ENCODE peak calls at places on chromosome 10, in eight cellular contexts. C is activated effector memory CD4-positive, alpha-beta T cell treated with anti-CD3 and anti-CD28 coated beads, Interleukin-2, amount 50 U/mL, for 16 hours; V is GOT3; S is IMR-90; M is activated CD4-positive, alpha-beta T cell treated with anti-CD3 and anti-CD28 coated beads for 48 hours; F is erythroblast; B is GM23338; H is activated T-helper 1 cell treated with anti-CD3 and anti-CD28 coated beads, Interleukin-2, amount 50 U/mL, for 16 hours. G is an unnamed sample.

GRCh38 chr10:124722812-124723783 is 21.1 kb downstream of the FAM53B start:
- DNase-seq in C (peak), V (no peak), S (no peak), M (peak), F (peak), B (no peak), H (no peak), G (peak)

GRCh38 chr10:91856637-91857036 is 52.6 kb downstream of the FGFBP3 start:
- DNase-seq in C (no peak), V (no peak), S (no peak), M (no peak), F (no peak), B (peak), H (no peak), G (no peak)

GRCh38 chr10:5540886-5541285 is 16.1 kb downstream of the CALML3 start:
- DNase-seq in C (peak), V (no peak), S (no peak), M (no peak), F (no peak), B (no peak), H (no peak), G (peak)

GRCh38 chr10:62018141-62018911 is 116.8 kb downstream of the ARID5B start:
- DNase-seq in C (no peak), V (no peak), S (no peak), M (no peak), F (no peak), B (no peak), H (no peak), G (no peak)

GRCh38 chr10:125102821-125103220 is 57.5 kb downstream of the CTBP2 start:
- DNase-seq in C (peak), V (no peak), S (no peak), M (no peak), F (no peak), B (no peak), H (no peak), G (peak)

GRCh38 chr10:78336402-78336791 is 302.7 kb downstream of the RPS24 start:
- DNase-seq in C (peak), V (no peak), S (peak), M (no peak), F (no peak), B (no peak), H (no peak), G (no peak)

GRCh38 chr10:43645866-43646265 is 2.8 kb downstream of the ZNF32 start:
- DNase-seq in C (no peak), V (no peak), S (no peak), M (no peak), F (no peak), B (no peak), H (no peak), G (no peak)

GRCh38 chr10:121527690-121528089 is 70.6 kb downstream of the FGFR2 start:
- DNase-seq in C (no peak), V (no peak), S (peak), M (no peak), F (no peak), B (no peak), H (no peak), G (no peak)

GRCh38 chr10:12130237-12130872 is 878 bp downstream of the SEC61A2 start:
- DNase-seq in C (peak), V (no peak), S (peak), M (peak), F (peak), B (peak), H (no peak), G (no peak)

GRCh38 chr10:905503-905902 is 26.0 kb downstream of the LARP4B start:
- DNase-seq in C (no peak), V (no peak), S (no peak), M (no peak), F (no peak), B (no peak), H (no peak), G (no peak)

GRCh38 chr10:58643029-58643428 is 130.4 kb downstream of the BICC1 start:
- DNase-seq in C (no peak), V (no peak), S (no peak), M (no peak), F (no peak), B (no peak), H (no peak), G (no peak)

GRCh38 chr10:69407621-69408301 is 9.0 kb downstream of the TACR2 start:
- DNase-seq in C (no peak), V (no peak), S (no peak), M (peak), F (peak), B (peak), H (no peak), G (no peak)

GRCh38 chr10:5589963-5590511 is 65.3 kb downstream of the CALML3 start:
- DNase-seq in C (peak), V (no peak), S (peak), M (peak), F (no peak), B (no peak), H (no peak), G (peak)

GRCh38 chr10:132396495-132397035 is 435 bp upstream of the PWWP2B start:
- DNase-seq in C (peak), V (no peak), S (peak), M (peak), F (peak), B (peak), H (peak), G (peak)

GRCh38 chr10:116272497-116273221 is at the start of gene GFRA1:
- DNase-seq in C (no peak), V (no peak), S (peak), M (peak), F (no peak), B (peak), H (no peak), G (no peak)

GRCh38 chr10:97490592-97490991 is 7.6 kb downstream of the MMS19 start:
- DNase-seq in C (no peak), V (no peak), S (no peak), M (no peak), F (no peak), B (no peak), H (no peak), G (no peak)

GRCh38 chr10:23081891-23082290 is 13.5 kb upstream of the MSRB2 start:
- DNase-seq in C (no peak), V (no peak), S (peak), M (no peak), F (no peak), B (peak), H (no peak), G (no peak)

GRCh38 chr10:86411281-86411841 is 44.8 kb upstream of the GRID1 start:
- DNase-seq in C (no peak), V (no peak), S (peak), M (peak), F (no peak), B (no peak), H (no peak), G (no peak)

GRCh38 chr10:114103286-114103685 is 59.6 kb downstream of the ADRB1 start:
- DNase-seq in C (no peak), V (no peak), S (peak), M (no peak), F (peak), B (peak), H (no peak), G (no peak)

GRCh38 chr10:16777473-16778370 is 39.5 kb downstream of the RSU1 start:
- DNase-seq in C (no peak), V (no peak), S (peak), M (peak), F (peak), B (peak), H (no peak), G (no peak)

GRCh38 chr10:67618116-67618515 is 77.9 kb downstream of the CTNNA3 start:
- DNase-seq in C (no peak), V (no peak), S (peak), M (no peak), F (no peak), B (no peak), H (no peak), G (no peak)

GRCh38 chr10:118481871-118482270 is 113.6 kb downstream of the PRLHR start:
- DNase-seq in C (no peak), V (no peak), S (no peak), M (no peak), F (no peak), B (no peak), H (no peak), G (no peak)

GRCh38 chr10:31697271-31698168 is 231.1 kb downstream of the ARHGAP12 start:
- DNase-seq in C (no peak), V (peak), S (peak), M (no peak), F (no peak), B (no peak), H (no peak), G (peak)

GRCh38 chr10:116756277-116756676 is 13.9 kb upstream of the HSPA12A start:
- DNase-seq in C (no peak), V (no peak), S (peak), M (no peak), F (no peak), B (no peak), H (no peak), G (peak)

GRCh38 chr10:110919971-110920881 is 822 bp downstream of the SHOC2 start:
- DNase-seq in C (peak), V (no peak), S (peak), M (peak), F (peak), B (peak), H (no peak), G (peak)

GRCh38 chr10:1598393-1599153 is 138.8 kb downstream of the ADARB2 start:
- DNase-seq in C (no peak), V (no peak), S (no peak), M (no peak), F (no peak), B (no peak), H (no peak), G (no peak)

GRCh38 chr10:97701438-97702064 is 12.0 kb upstream of the MARVELD1 start:
- DNase-seq in C (peak), V (peak), S (peak), M (peak), F (peak), B (peak), H (no peak), G (no peak)

GRCh38 chr10:17001961-17002749 is 127.5 kb downstream of the CUBN start:
- DNase-seq in C (no peak), V (no peak), S (peak), M (peak), F (no peak), B (no peak), H (no peak), G (no peak)

GRCh38 chr10:131544495-131544894 is 233.0 kb upstream of the TCERG1L start:
- DNase-seq in C (no peak), V (no peak), S (no peak), M (no peak), F (no peak), B (no peak), H (no peak), G (no peak)

GRCh38 chr10:124266468-124267230 is 152.1 kb downstream of the OAT start:
- DNase-seq in C (no peak), V (no peak), S (no peak), M (no peak), F (no peak), B (no peak), H (no peak), G (peak)

GRCh38 chr10:103192089-103192450 is 1.0 kb downstream of the NT5C2 start:
- DNase-seq in C (no peak), V (no peak), S (no peak), M (peak), F (peak), B (no peak), H (no peak), G (no peak)